ENCODE peak calls at places on chromosomes 5 and 9, in five cellular contexts. T is kidney epithelial cell, Y is skeletal muscle cell, X is progenitor cell of endocrine pancreas, E is HEK293T. W is an unnamed sample.

GRCh38 chr5:58156354-58156753 is 303.5 kb downstream of the PLK2 start:
- DNase-seq in X (no peak), T (no peak), Y (peak), E (no peak), W (no peak)

GRCh38 chr5:106964102-106964501 is 706.6 kb downstream of the EFNA5 start:
- DNase-seq in T (peak), E (no peak), X (no peak), Y (peak), W (peak)

GRCh38 chr9:126668058-126668457 is 54.3 kb downstream of the LMX1B start:
- DNase-seq in E (no peak), T (no peak), Y (no peak), X (no peak), W (no peak)

GRCh38 chr5:141491323-141492167 is 2.7 kb downstream of the PCDHGC5 start:
- DNase-seq in Y (no peak), E (no peak), X (no peak), T (no peak), W (no peak)

GRCh38 chr9:114824130-114824529 is 18.3 kb upstream of the TNFSF15 start:
- DNase-seq in X (no peak), Y (no peak), T (no peak), E (no peak), W (no peak)

GRCh38 chr9:76213751-76214150 is 180.5 kb downstream of the RFK start:
- DNase-seq in T (no peak), X (no peak), Y (no peak), E (no peak), W (no peak)

GRCh38 chr9:85431396-85432102 is 310.2 kb downstream of the AGTPBP1 start:
- DNase-seq in Y (no peak), T (no peak), E (no peak), X (no peak), W (no peak)

GRCh38 chr5:122415481-122416120 is 103.6 kb downstream of the SNCAIP start:
- DNase-seq in T (peak), Y (peak), E (peak), X (peak), W (peak)

GRCh38 chr5:2094616-2094995 is 211.9 kb upstream of the IRX4 start:
- DNase-seq in Y (no peak), E (no peak), T (no peak), X (no peak), W (no peak)

GRCh38 chr5:141412853-141413539 is at the start of gene PCDHGA10:
- DNase-seq in T (no peak), X (no peak), Y (no peak), E (peak), W (no peak)

GRCh38 chr9:761793-762190 is 79.7 kb upstream of the DMRT1 start:
- DNase-seq in X (no peak), Y (no peak), T (no peak), E (no peak), W (no peak)

GRCh38 chr5:42953061-42953460 is 87.1 kb downstream of the ANXA2R start:
- DNase-seq in T (no peak), E (no peak), X (no peak), Y (no peak), W (no peak)

GRCh38 chr9:82091100-82091499 is 102.5 kb downstream of the SPATA31D1 start:
- DNase-seq in X (no peak), Y (no peak), T (no peak), E (no peak), W (peak)

GRCh38 chr9:94014066-94014654 is 59.0 kb upstream of the BARX1 start:
- DNase-seq in Y (no peak), X (no peak), E (peak), T (no peak), W (no peak)

W was measured in retinal pigment epithelial cell.